ENCODE peak calls at places on chromosomes 6 and 20, in six cellular contexts. One of them, this sample, is unnamed.

GRCh38 chr6:31634969-31635575 is 14.6 kb downstream of the PRRC2A start:
- DNase-seq in astrocyte of the spinal cord: no peak
- DNase-seq in fibroblast of lung: no peak
- DNase-seq in lower lobe of right lung: no peak
- DNase-seq in AG09309: no peak
- DNase-seq in choroid plexus epithelial cell: no peak
- DNase-seq in this sample: no peak

GRCh38 chr6:31336872-31337496 is 20.0 kb downstream of the HLA-B start:
- DNase-seq in fibroblast of lung: peak; percentile 13
- DNase-seq in AG09309: no peak
- DNase-seq in lower lobe of right lung: no peak
- DNase-seq in choroid plexus epithelial cell: no peak
- DNase-seq in astrocyte of the spinal cord: no peak
- DNase-seq in this sample: no peak

GRCh38 chr6:11672261-11672660 is 106.3 kb downstream of the ADTRP start:
- DNase-seq in astrocyte of the spinal cord: no peak
- DNase-seq in choroid plexus epithelial cell: peak; percentile 39
- DNase-seq in lower lobe of right lung: no peak
- DNase-seq in AG09309: no peak
- DNase-seq in fibroblast of lung: no peak
- DNase-seq in this sample: no peak

GRCh38 chr6:101417899-101418298 is 24.4 kb downstream of the GRIK2 start:
- DNase-seq in astrocyte of the spinal cord: no peak
- DNase-seq in fibroblast of lung: no peak
- DNase-seq in lower lobe of right lung: no peak
- DNase-seq in AG09309: no peak
- DNase-seq in choroid plexus epithelial cell: no peak
- DNase-seq in this sample: no peak

GRCh38 chr6:19394687-19395086 is 442.5 kb upstream of the ID4 start:
- DNase-seq in lower lobe of right lung: no peak
- DNase-seq in astrocyte of the spinal cord: no peak
- DNase-seq in fibroblast of lung: no peak
- DNase-seq in AG09309: no peak
- DNase-seq in choroid plexus epithelial cell: no peak
- DNase-seq in this sample: no peak

GRCh38 chr6:1662532-1662931 is 52.8 kb downstream of the FOXC1 start:
- DNase-seq in astrocyte of the spinal cord: no peak
- DNase-seq in fibroblast of lung: no peak
- DNase-seq in AG09309: no peak
- DNase-seq in lower lobe of right lung: no peak
- DNase-seq in choroid plexus epithelial cell: no peak
- DNase-seq in this sample: no peak

GRCh38 chr20:5061209-5061608 is 58.5 kb downstream of the PCNA start:
- DNase-seq in AG09309: no peak
- DNase-seq in choroid plexus epithelial cell: no peak
- DNase-seq in fibroblast of lung: no peak
- DNase-seq in lower lobe of right lung: no peak
- DNase-seq in astrocyte of the spinal cord: no peak
- DNase-seq in this sample: no peak

GRCh38 chr20:38175221-38176030 is 10.4 kb upstream of the TGM2 start:
- DNase-seq in choroid plexus epithelial cell: no peak
- DNase-seq in lower lobe of right lung: no peak
- DNase-seq in fibroblast of lung: no peak
- DNase-seq in AG09309: no peak
- DNase-seq in astrocyte of the spinal cord: no peak
- DNase-seq in this sample: no peak

GRCh38 chr6:140105857-140106256 is 731.4 kb upstream of the CITED2 start:
- DNase-seq in choroid plexus epithelial cell: peak; percentile 51
- DNase-seq in AG09309: no peak
- DNase-seq in astrocyte of the spinal cord: peak; percentile 27
- DNase-seq in lower lobe of right lung: no peak
- DNase-seq in fibroblast of lung: peak; percentile 17
- DNase-seq in this sample: no peak

GRCh38 chr20:63876489-63877036 is 11.5 kb downstream of the TPD52L2 start:
- DNase-seq in choroid plexus epithelial cell: no peak
- DNase-seq in astrocyte of the spinal cord: no peak
- DNase-seq in AG09309: no peak
- DNase-seq in fibroblast of lung: no peak
- DNase-seq in lower lobe of right lung: no peak
- DNase-seq in this sample: no peak

GRCh38 chr6:132341646-132342045 is 59.6 kb downstream of the MOXD1 start:
- DNase-seq in AG09309: no peak
- DNase-seq in astrocyte of the spinal cord: peak; percentile 57
- DNase-seq in lower lobe of right lung: no peak
- DNase-seq in fibroblast of lung: no peak
- DNase-seq in choroid plexus epithelial cell: peak; percentile 46
- DNase-seq in this sample: peak; percentile 24

GRCh38 chr6:48990746-48991145 is 472.3 kb downstream of the MMUT start:
- DNase-seq in AG09309: no peak
- DNase-seq in fibroblast of lung: no peak
- DNase-seq in lower lobe of right lung: no peak
- DNase-seq in choroid plexus epithelial cell: no peak
- DNase-seq in astrocyte of the spinal cord: no peak
- DNase-seq in this sample: no peak

GRCh38 chr20:14337400-14338171 is at the start of gene FLRT3:
- DNase-seq in astrocyte of the spinal cord: peak; percentile 97
- DNase-seq in AG09309: peak; percentile 59
- DNase-seq in choroid plexus epithelial cell: peak; percentile 98
- DNase-seq in fibroblast of lung: peak; percentile 97
- DNase-seq in lower lobe of right lung: peak; percentile 69
- DNase-seq in this sample: peak; percentile 97

GRCh38 chr20:35648836-35649235 is 15.9 kb downstream of the CPNE1 start:
- DNase-seq in AG09309: no peak
- DNase-seq in lower lobe of right lung: no peak
- DNase-seq in astrocyte of the spinal cord: peak; percentile 22
- DNase-seq in fibroblast of lung: peak; percentile 54
- DNase-seq in choroid plexus epithelial cell: peak; percentile 26
- DNase-seq in this sample: no peak

GRCh38 chr20:11140359-11140758 is 466.6 kb upstream of the JAG1 start:
- DNase-seq in choroid plexus epithelial cell: peak; percentile 79
- DNase-seq in lower lobe of right lung: no peak
- DNase-seq in AG09309: peak; percentile 87
- DNase-seq in fibroblast of lung: peak; percentile 72
- DNase-seq in astrocyte of the spinal cord: peak; percentile 87
- DNase-seq in this sample: peak; percentile 58

GRCh38 chr6:41713650-41714291 is 21.6 kb downstream of the TFEB start:
- DNase-seq in astrocyte of the spinal cord: no peak
- DNase-seq in lower lobe of right lung: no peak
- DNase-seq in AG09309: no peak
- DNase-seq in choroid plexus epithelial cell: no peak
- DNase-seq in fibroblast of lung: no peak
- DNase-seq in this sample: no peak

GRCh38 chr20:59412251-59412650 is 111.8 kb downstream of the EDN3 start:
- DNase-seq in choroid plexus epithelial cell: no peak
- DNase-seq in astrocyte of the spinal cord: no peak
- DNase-seq in lower lobe of right lung: no peak
- DNase-seq in fibroblast of lung: no peak
- DNase-seq in AG09309: no peak
- DNase-seq in this sample: no peak

GRCh38 chr20:47610247-47610944 is 108.7 kb downstream of the NCOA3 start:
- DNase-seq in astrocyte of the spinal cord: peak; percentile 88
- DNase-seq in AG09309: peak; percentile 47
- DNase-seq in choroid plexus epithelial cell: peak; percentile 94
- DNase-seq in lower lobe of right lung: no peak
- DNase-seq in fibroblast of lung: peak; percentile 79
- DNase-seq in this sample: peak; percentile 63

GRCh38 chr6:2976571-2977085 is 5.3 kb upstream of the SERPINB6 start:
- DNase-seq in choroid plexus epithelial cell: peak; percentile 53
- DNase-seq in astrocyte of the spinal cord: peak; percentile 78
- DNase-seq in fibroblast of lung: peak; percentile 56
- DNase-seq in AG09309: no peak
- DNase-seq in lower lobe of right lung: no peak
- DNase-seq in this sample: peak; percentile 62

GRCh38 chr6:129748901-129749748 is 39.1 kb upstream of the ARHGAP18 start:
- DNase-seq in choroid plexus epithelial cell: peak; percentile 46
- DNase-seq in astrocyte of the spinal cord: peak; percentile 78
- DNase-seq in fibroblast of lung: peak; percentile 52
- DNase-seq in AG09309: peak; percentile 48
- DNase-seq in lower lobe of right lung: no peak
- DNase-seq in this sample: no peak

GRCh38 chr6:4253604-4254211 is 118.3 kb upstream of the ECI2 start:
- DNase-seq in AG09309: peak; percentile 27
- DNase-seq in astrocyte of the spinal cord: peak; percentile 81
- DNase-seq in fibroblast of lung: peak; percentile 82
- DNase-seq in choroid plexus epithelial cell: peak; percentile 88
- DNase-seq in lower lobe of right lung: no peak
- DNase-seq in this sample: peak; percentile 34

GRCh38 chr20:44154521-44155001 is 32.4 kb downstream of the JPH2 start:
- DNase-seq in lower lobe of right lung: no peak
- DNase-seq in fibroblast of lung: no peak
- DNase-seq in astrocyte of the spinal cord: no peak
- DNase-seq in choroid plexus epithelial cell: no peak
- DNase-seq in AG09309: no peak
- DNase-seq in this sample: no peak

GRCh38 chr6:4994741-4995140 is 9.1 kb downstream of the RPP40 start:
- DNase-seq in astrocyte of the spinal cord: no peak
- DNase-seq in fibroblast of lung: no peak
- DNase-seq in choroid plexus epithelial cell: no peak
- DNase-seq in AG09309: no peak
- DNase-seq in lower lobe of right lung: no peak
- DNase-seq in this sample: no peak

GRCh38 chr6:152943260-152943897 is 39.5 kb downstream of the FBXO5 start:
- DNase-seq in lower lobe of right lung: no peak
- DNase-seq in choroid plexus epithelial cell: no peak
- DNase-seq in fibroblast of lung: no peak
- DNase-seq in astrocyte of the spinal cord: no peak
- DNase-seq in AG09309: no peak
- DNase-seq in this sample: no peak

GRCh38 chr20:2840967-2841531 is 504 bp downstream of the VPS16 start:
- DNase-seq in lower lobe of right lung: peak; percentile 74
- DNase-seq in choroid plexus epithelial cell: peak; percentile 63
- DNase-seq in fibroblast of lung: peak; percentile 72
- DNase-seq in AG09309: no peak
- DNase-seq in astrocyte of the spinal cord: peak; percentile 66
- DNase-seq in this sample: no peak

GRCh38 chr6:4388675-4389074 is 253.3 kb upstream of the ECI2 start:
- DNase-seq in fibroblast of lung: no peak
- DNase-seq in choroid plexus epithelial cell: no peak
- DNase-seq in lower lobe of right lung: no peak
- DNase-seq in AG09309: no peak
- DNase-seq in astrocyte of the spinal cord: no peak
- DNase-seq in this sample: no peak

GRCh38 chr6:140101367-140101766 is 726.9 kb upstream of the CITED2 start:
- DNase-seq in AG09309: peak; percentile 47
- DNase-seq in lower lobe of right lung: no peak
- DNase-seq in choroid plexus epithelial cell: no peak
- DNase-seq in fibroblast of lung: no peak
- DNase-seq in astrocyte of the spinal cord: no peak
- DNase-seq in this sample: no peak

GRCh38 chr6:150753404-150754184 is 111.9 kb upstream of the MTHFD1L start:
- DNase-seq in astrocyte of the spinal cord: no peak
- DNase-seq in fibroblast of lung: no peak
- DNase-seq in choroid plexus epithelial cell: no peak
- DNase-seq in AG09309: no peak
- DNase-seq in lower lobe of right lung: no peak
- DNase-seq in this sample: no peak

GRCh38 chr6:167146173-167146572 is 11.6 kb downstream of the GPR31 start:
- DNase-seq in fibroblast of lung: no peak
- DNase-seq in AG09309: no peak
- DNase-seq in astrocyte of the spinal cord: no peak
- DNase-seq in lower lobe of right lung: no peak
- DNase-seq in choroid plexus epithelial cell: no peak
- DNase-seq in this sample: no peak
- H3K4me3 ChIP-seq in fibroblast of lung: no peak overlapping the region
- H3K4me3 ChIP-seq in AG09309: no peak overlapping the region
- H3K4me3 ChIP-seq in astrocyte of the spinal cord: no peak overlapping the region
- H3K4me3 ChIP-seq in lower lobe of right lung: no peak overlapping the region
- H3K4me3 ChIP-seq in choroid plexus epithelial cell: no peak overlapping the region
- H3K4me3 ChIP-seq in this sample: no peak overlapping the region

GRCh38 chr20:62641749-62642665 is at the start of gene SLCO4A1:
- DNase-seq in lower lobe of right lung: peak; percentile 75
- DNase-seq in choroid plexus epithelial cell: peak; percentile 33
- DNase-seq in fibroblast of lung: peak; percentile 16
- DNase-seq in astrocyte of the spinal cord: peak; percentile 37
- DNase-seq in AG09309: no peak
- DNase-seq in this sample: no peak
- TF ChIP-seq CTCF in lower lobe of right lung: no peak
- TF ChIP-seq CTCF in choroid plexus epithelial cell: no peak
- TF ChIP-seq CTCF in fibroblast of lung: no peak
- TF ChIP-seq CTCF in astrocyte of the spinal cord: no peak
- TF ChIP-seq CTCF in AG09309: no peak
- TF ChIP-seq CTCF in this sample: no peak

DNA sequence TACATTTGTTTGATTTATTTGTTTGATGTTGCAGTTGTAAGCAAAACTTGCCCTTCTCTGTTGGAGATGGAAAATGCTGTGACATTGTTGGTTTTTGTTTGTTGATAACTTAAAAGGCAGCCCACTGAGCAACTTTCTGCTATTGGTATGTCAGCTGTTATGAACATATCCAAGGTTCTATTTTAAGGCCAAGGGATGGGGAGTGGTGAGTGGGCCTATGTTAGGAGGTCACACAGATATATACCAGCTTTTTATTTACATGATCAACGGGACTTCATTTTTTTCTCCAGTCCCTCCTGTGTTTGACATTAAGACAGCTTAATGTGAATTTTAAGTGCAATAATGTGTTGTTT is 5.8 kb downstream of the QKI start:
- DNase-seq in astrocyte of the spinal cord: peak; percentile 51
- DNase-seq in fibroblast of lung: no peak
- DNase-seq in choroid plexus epithelial cell: peak; percentile 67
- DNase-seq in lower lobe of right lung: no peak
- DNase-seq in AG09309: no peak
- DNase-seq in this sample: no peak
- H3K4me3 ChIP-seq in astrocyte of the spinal cord: no peak overlapping the region
- H3K4me3 ChIP-seq in fibroblast of lung: no peak overlapping the region
- H3K4me3 ChIP-seq in choroid plexus epithelial cell: peak overlapping the region; percentile 2
- H3K4me3 ChIP-seq in lower lobe of right lung: peak overlapping the region; percentile 70
- H3K4me3 ChIP-seq in AG09309: peak overlapping the region; percentile 8
- H3K4me3 ChIP-seq in this sample: peak overlapping the region; percentile 14

GRCh38 chr6:37587776-37588744 is 88.4 kb upstream of the CCDC167 start:
- DNase-seq in AG09309: no peak
- DNase-seq in choroid plexus epithelial cell: no peak
- DNase-seq in fibroblast of lung: no peak
- DNase-seq in lower lobe of right lung: no peak
- DNase-seq in astrocyte of the spinal cord: no peak
- DNase-seq in this sample: no peak
- TF ChIP-seq CTCF in AG09309: no peak
- TF ChIP-seq CTCF in choroid plexus epithelial cell: no peak
- TF ChIP-seq CTCF in fibroblast of lung: no peak
- TF ChIP-seq CTCF in lower lobe of right lung: no peak
- TF ChIP-seq CTCF in astrocyte of the spinal cord: no peak
- TF ChIP-seq CTCF in this sample: no peak

DNA sequence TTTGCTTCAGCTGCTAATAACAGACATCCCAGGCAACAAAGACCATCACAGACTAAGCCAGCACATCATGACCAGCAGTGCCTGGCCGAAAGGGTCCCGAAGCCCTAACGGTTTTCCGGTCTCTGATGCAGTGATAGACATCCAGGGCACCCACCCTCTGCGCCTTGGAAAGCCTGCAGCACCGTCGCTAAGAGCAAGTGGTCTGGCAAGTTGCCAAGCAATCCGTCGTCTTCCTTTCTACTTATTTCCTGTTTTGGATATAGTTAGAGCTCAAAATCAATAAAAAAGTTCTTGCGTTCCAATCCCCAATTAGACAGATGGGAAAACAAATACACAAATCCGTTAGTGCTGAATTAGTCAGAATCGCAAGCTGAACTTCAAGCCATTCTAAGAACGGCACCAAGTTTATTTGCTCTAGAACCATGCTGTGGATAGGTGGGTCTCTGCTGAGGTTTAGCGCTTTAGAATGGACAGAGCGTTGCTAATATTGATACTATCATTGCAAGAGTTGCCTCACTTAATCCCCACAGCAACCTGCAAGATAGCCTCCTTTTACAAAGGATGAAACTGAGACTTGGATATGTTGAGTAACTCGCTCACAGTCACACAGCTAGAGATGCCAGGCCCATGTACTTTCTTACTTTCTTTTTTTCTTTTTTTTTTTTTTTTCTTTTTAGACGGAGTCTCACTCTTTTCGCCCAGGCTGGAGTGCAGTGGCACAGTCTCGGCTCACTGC is 163.3 kb upstream of the SNX9 start:
- DNase-seq in astrocyte of the spinal cord: no peak
- DNase-seq in fibroblast of lung: no peak
- DNase-seq in AG09309: no peak
- DNase-seq in choroid plexus epithelial cell: no peak
- DNase-seq in lower lobe of right lung: no peak
- DNase-seq in this sample: no peak
- H3K4me3 ChIP-seq in astrocyte of the spinal cord: no peak overlapping the region
- H3K4me3 ChIP-seq in fibroblast of lung: no peak overlapping the region
- H3K4me3 ChIP-seq in AG09309: no peak overlapping the region
- H3K4me3 ChIP-seq in choroid plexus epithelial cell: no peak overlapping the region
- H3K4me3 ChIP-seq in lower lobe of right lung: no peak overlapping the region
- H3K4me3 ChIP-seq in this sample: no peak overlapping the region